ENCODE peak calls at places on chromosomes 12 and 14, in nine cellular contexts. One of them, this sample, is unnamed.

GRCh38 chr14:67768219-67768618 is 48.2 kb downstream of the ZFYVE26 start:
- DNase-seq in RCC 7860: no peak
- DNase-seq in activated CD4-positive, alpha-beta T cell treated with anti-CD3 and anti-CD28 coated beads, Interleukin-2, amount 50 U/mL, for 1 hour: no peak
- DNase-seq in NCI-H1092 treated with DMSO at 0.1 percent for 48 hours: no peak
- DNase-seq in T-helper 1 cell: no peak
- DNase-seq in stomach: no peak
- DNase-seq in RWPE1: no peak
- DNase-seq in NCI-H1694 treated with DMSO at 0.1 percent for 48 hours: no peak
- DNase-seq in substantia nigra: no peak
- DNase-seq in this sample: no peak

GRCh38 chr12:29781705-29782266 is 2.0 kb downstream of the TMTC1 start:
- DNase-seq in RCC 7860: no peak
- DNase-seq in activated CD4-positive, alpha-beta T cell treated with anti-CD3 and anti-CD28 coated beads, Interleukin-2, amount 50 U/mL, for 1 hour: no peak
- DNase-seq in NCI-H1092 treated with DMSO at 0.1 percent for 48 hours: no peak
- DNase-seq in T-helper 1 cell: no peak
- DNase-seq in stomach: no peak
- DNase-seq in RWPE1: no peak
- DNase-seq in NCI-H1694 treated with DMSO at 0.1 percent for 48 hours: no peak
- DNase-seq in substantia nigra: no peak
- DNase-seq in this sample: no peak

GRCh38 chr14:92516966-92517350 is 3.4 kb downstream of the RIN3 start:
- DNase-seq in RCC 7860: no peak
- DNase-seq in activated CD4-positive, alpha-beta T cell treated with anti-CD3 and anti-CD28 coated beads, Interleukin-2, amount 50 U/mL, for 1 hour: no peak
- DNase-seq in NCI-H1092 treated with DMSO at 0.1 percent for 48 hours: no peak
- DNase-seq in T-helper 1 cell: no peak
- DNase-seq in stomach: no peak
- DNase-seq in RWPE1: no peak
- DNase-seq in NCI-H1694 treated with DMSO at 0.1 percent for 48 hours: peak
- DNase-seq in substantia nigra: no peak
- DNase-seq in this sample: peak

GRCh38 chr12:56805282-56805855 is 42.2 kb downstream of the HSD17B6 start:
- DNase-seq in RCC 7860: no peak
- DNase-seq in activated CD4-positive, alpha-beta T cell treated with anti-CD3 and anti-CD28 coated beads, Interleukin-2, amount 50 U/mL, for 1 hour: no peak
- DNase-seq in NCI-H1092 treated with DMSO at 0.1 percent for 48 hours: no peak
- DNase-seq in T-helper 1 cell: no peak
- DNase-seq in stomach: no peak
- DNase-seq in RWPE1: no peak
- DNase-seq in NCI-H1694 treated with DMSO at 0.1 percent for 48 hours: no peak
- DNase-seq in substantia nigra: no peak
- DNase-seq in this sample: no peak

GRCh38 chr12:43291516-43291915 is 260.5 kb downstream of the ADAMTS20 start:
- DNase-seq in RCC 7860: no peak
- DNase-seq in activated CD4-positive, alpha-beta T cell treated with anti-CD3 and anti-CD28 coated beads, Interleukin-2, amount 50 U/mL, for 1 hour: no peak
- DNase-seq in NCI-H1092 treated with DMSO at 0.1 percent for 48 hours: no peak
- DNase-seq in T-helper 1 cell: no peak
- DNase-seq in stomach: no peak
- DNase-seq in RWPE1: no peak
- DNase-seq in NCI-H1694 treated with DMSO at 0.1 percent for 48 hours: no peak
- DNase-seq in substantia nigra: no peak
- DNase-seq in this sample: no peak

GRCh38 chr14:105075364-105076295 is 10.4 kb upstream of the GPR132 start:
- DNase-seq in RCC 7860: no peak
- DNase-seq in activated CD4-positive, alpha-beta T cell treated with anti-CD3 and anti-CD28 coated beads, Interleukin-2, amount 50 U/mL, for 1 hour: no peak
- DNase-seq in NCI-H1092 treated with DMSO at 0.1 percent for 48 hours: no peak
- DNase-seq in T-helper 1 cell: no peak
- DNase-seq in stomach: no peak
- DNase-seq in RWPE1: no peak
- DNase-seq in NCI-H1694 treated with DMSO at 0.1 percent for 48 hours: peak
- DNase-seq in substantia nigra: no peak
- DNase-seq in this sample: peak

GRCh38 chr14:102900631-102901571 is 21.6 kb upstream of the AMN start:
- DNase-seq in RCC 7860: no peak
- DNase-seq in activated CD4-positive, alpha-beta T cell treated with anti-CD3 and anti-CD28 coated beads, Interleukin-2, amount 50 U/mL, for 1 hour: no peak
- DNase-seq in NCI-H1092 treated with DMSO at 0.1 percent for 48 hours: no peak
- DNase-seq in T-helper 1 cell: no peak
- DNase-seq in stomach: no peak
- DNase-seq in RWPE1: no peak
- DNase-seq in NCI-H1694 treated with DMSO at 0.1 percent for 48 hours: no peak
- DNase-seq in substantia nigra: no peak
- DNase-seq in this sample: no peak

GRCh38 chr14:101601603-101602465 is 40.5 kb downstream of the DIO3 start:
- DNase-seq in RCC 7860: no peak
- DNase-seq in activated CD4-positive, alpha-beta T cell treated with anti-CD3 and anti-CD28 coated beads, Interleukin-2, amount 50 U/mL, for 1 hour: no peak
- DNase-seq in NCI-H1092 treated with DMSO at 0.1 percent for 48 hours: no peak
- DNase-seq in T-helper 1 cell: no peak
- DNase-seq in stomach: peak
- DNase-seq in RWPE1: no peak
- DNase-seq in NCI-H1694 treated with DMSO at 0.1 percent for 48 hours: no peak
- DNase-seq in substantia nigra: no peak
- DNase-seq in this sample: no peak

GRCh38 chr12:97396989-97397388 is 65.6 kb upstream of the RMST start:
- DNase-seq in RCC 7860: no peak
- DNase-seq in activated CD4-positive, alpha-beta T cell treated with anti-CD3 and anti-CD28 coated beads, Interleukin-2, amount 50 U/mL, for 1 hour: no peak
- DNase-seq in NCI-H1092 treated with DMSO at 0.1 percent for 48 hours: no peak
- DNase-seq in T-helper 1 cell: no peak
- DNase-seq in stomach: no peak
- DNase-seq in RWPE1: no peak
- DNase-seq in NCI-H1694 treated with DMSO at 0.1 percent for 48 hours: no peak
- DNase-seq in substantia nigra: no peak
- DNase-seq in this sample: no peak

GRCh38 chr14:88542857-88543795 is 11.7 kb downstream of the PTPN21 start:
- DNase-seq in RCC 7860: no peak
- DNase-seq in activated CD4-positive, alpha-beta T cell treated with anti-CD3 and anti-CD28 coated beads, Interleukin-2, amount 50 U/mL, for 1 hour: no peak
- DNase-seq in NCI-H1092 treated with DMSO at 0.1 percent for 48 hours: no peak
- DNase-seq in T-helper 1 cell: no peak
- DNase-seq in stomach: no peak
- DNase-seq in RWPE1: no peak
- DNase-seq in NCI-H1694 treated with DMSO at 0.1 percent for 48 hours: no peak
- DNase-seq in substantia nigra: no peak
- DNase-seq in this sample: peak

GRCh38 chr12:123779551-123779950 is 17.4 kb downstream of the DNAH10 start:
- DNase-seq in RCC 7860: no peak
- DNase-seq in activated CD4-positive, alpha-beta T cell treated with anti-CD3 and anti-CD28 coated beads, Interleukin-2, amount 50 U/mL, for 1 hour: no peak
- DNase-seq in NCI-H1092 treated with DMSO at 0.1 percent for 48 hours: no peak
- DNase-seq in T-helper 1 cell: no peak
- DNase-seq in stomach: no peak
- DNase-seq in RWPE1: no peak
- DNase-seq in NCI-H1694 treated with DMSO at 0.1 percent for 48 hours: no peak
- DNase-seq in substantia nigra: no peak
- DNase-seq in this sample: no peak

GRCh38 chr12:13175499-13175898 is 21.0 kb upstream of the EMP1 start:
- DNase-seq in RCC 7860: peak
- DNase-seq in activated CD4-positive, alpha-beta T cell treated with anti-CD3 and anti-CD28 coated beads, Interleukin-2, amount 50 U/mL, for 1 hour: no peak
- DNase-seq in NCI-H1092 treated with DMSO at 0.1 percent for 48 hours: no peak
- DNase-seq in T-helper 1 cell: no peak
- DNase-seq in stomach: no peak
- DNase-seq in RWPE1: peak
- DNase-seq in NCI-H1694 treated with DMSO at 0.1 percent for 48 hours: no peak
- DNase-seq in substantia nigra: no peak
- DNase-seq in this sample: no peak

GRCh38 chr14:21874946-21875345 is 201.3 kb upstream of the OR4E1 start:
- DNase-seq in RCC 7860: no peak
- DNase-seq in activated CD4-positive, alpha-beta T cell treated with anti-CD3 and anti-CD28 coated beads, Interleukin-2, amount 50 U/mL, for 1 hour: no peak
- DNase-seq in NCI-H1092 treated with DMSO at 0.1 percent for 48 hours: no peak
- DNase-seq in T-helper 1 cell: no peak
- DNase-seq in stomach: no peak
- DNase-seq in RWPE1: no peak
- DNase-seq in NCI-H1694 treated with DMSO at 0.1 percent for 48 hours: no peak
- DNase-seq in substantia nigra: no peak
- DNase-seq in this sample: no peak

This sample was measured in Peyer's patch.